ENCODE peak calls at places on chromosomes 5 and 9, in six cellular contexts. B is DND-41; X is mesendoderm; T is psoas muscle; O is BE2C; L is effector memory CD4-positive, alpha-beta T cell. R is an unnamed sample.

GRCh38 chr9:116421006-116421538 is 266.0 kb upstream of the TRIM32 start:
- DNase-seq in B (no peak), X (no peak), T (no peak), O (no peak), L (no peak), R (no peak)

GRCh38 chr5:27821681-27822080 is 783.3 kb upstream of the CDH9 start:
- DNase-seq in B (no peak), X (no peak), T (no peak), O (no peak), L (no peak), R (no peak)

GRCh38 chr9:135802876-135803419 is 101.0 kb downstream of the KCNT1 start:
- DNase-seq in B (no peak), X (no peak), T (peak; percentile 34), O (no peak), L (no peak), R (peak; percentile 76)

GRCh38 chr5:96668725-96669124 is 6.5 kb downstream of the CAST start:
- DNase-seq in B (no peak), X (peak; percentile 43), T (no peak), O (no peak), L (no peak), R (peak; percentile 48)

GRCh38 chr5:74810915-74811314 is 43.9 kb downstream of the NSA2 start:
- DNase-seq in B (no peak), X (no peak), T (no peak), O (no peak), L (no peak), R (no peak)

GRCh38 chr5:69450116-69450515 is 35.2 kb downstream of the MARVELD2 start:
- DNase-seq in B (no peak), X (no peak), T (no peak), O (no peak), L (no peak), R (no peak)

GRCh38 chr5:11760940-11761603 is 143.2 kb downstream of the CTNND2 start:
- DNase-seq in B (no peak), X (no peak), T (no peak), O (no peak), L (no peak), R (no peak)

GRCh38 chr9:26954050-26954508 is 2.1 kb upstream of the IFT74 start:
- DNase-seq in B (no peak), X (no peak), T (no peak), O (no peak), L (no peak), R (no peak)

GRCh38 chr5:148353634-148354033 is 18.3 kb downstream of the SPINK9 start:
- DNase-seq in B (no peak), X (no peak), T (no peak), O (no peak), L (no peak), R (no peak)

GRCh38 chr9:127105805-127106492 is 16.5 kb downstream of the ANGPTL2 start:
- DNase-seq in B (no peak), X (no peak), T (no peak), O (no peak), L (no peak), R (no peak)

GRCh38 chr9:2570615-2571479 is 50.7 kb upstream of the VLDLR start:
- DNase-seq in B (peak; percentile 35), X (peak; percentile 19), T (peak; percentile 98), O (peak; percentile 67), L (no peak), R (no peak)

GRCh38 chr9:121169094-121169601 is 32.5 kb downstream of the RAB14 start:
- DNase-seq in B (peak; percentile 64), X (no peak), T (no peak), O (peak; percentile 18), L (no peak), R (no peak)

GRCh38 chr5:219492-219891 is 1.4 kb downstream of the SDHA start:
- DNase-seq in B (peak; percentile 45), X (peak; percentile 6), T (no peak), O (no peak), L (no peak), R (peak; percentile 55)

GRCh38 chr5:5063533-5063953 is 76.6 kb upstream of the ADAMTS16 start:
- DNase-seq in B (no peak), X (peak; percentile 61), T (no peak), O (no peak), L (no peak), R (peak; percentile 20)

GRCh38 chr9:101445353-101446029 is 9.9 kb upstream of the ALDOB start:
- DNase-seq in B (no peak), X (no peak), T (no peak), O (no peak), L (no peak), R (no peak)

GRCh38 chr5:74542477-74542876 is 98.1 kb downstream of the ENC1 start:
- DNase-seq in B (no peak), X (peak; percentile 68), T (no peak), O (no peak), L (no peak), R (no peak)

GRCh38 chr5:96648598-96648997 is 13.6 kb upstream of the CAST start:
- DNase-seq in B (no peak), X (no peak), T (no peak), O (peak; percentile 12), L (no peak), R (no peak)

GRCh38 chr9:75588808-75589207 is 301.7 kb upstream of the PCSK5 start:
- DNase-seq in B (no peak), X (peak; percentile 24), T (no peak), O (no peak), L (no peak), R (no peak)

GRCh38 chr5:57816108-57816507 is 333.5 kb upstream of the ACTBL2 start:
- DNase-seq in B (no peak), X (peak; percentile 37), T (no peak), O (no peak), L (no peak), R (peak; percentile 6)

GRCh38 chr9:117707561-117707960 is 3.4 kb downstream of the TLR4 start:
- DNase-seq in B (no peak), X (no peak), T (no peak), O (no peak), L (no peak), R (no peak)

GRCh38 chr5:39158786-39159185 is 60.6 kb downstream of the FYB1 start:
- DNase-seq in B (no peak), X (no peak), T (no peak), O (no peak), L (no peak), R (no peak)

GRCh38 chr9:112819635-112820496 is 69.3 kb downstream of the SNX30 start:
- DNase-seq in B (peak; percentile 27), X (peak; percentile 79), T (peak; percentile 75), O (peak; percentile 49), L (no peak), R (peak; percentile 56)

GRCh38 chr5:74567351-74567870 is 73.1 kb downstream of the ENC1 start:
- DNase-seq in B (no peak), X (no peak), T (no peak), O (no peak), L (no peak), R (no peak)

GRCh38 chr5:74640450-74641013 is at the start of gene ENC1:
- DNase-seq in B (peak; percentile 84), X (peak; percentile 99), T (peak; percentile 93), O (peak; percentile 94), L (peak; percentile 34), R (peak; percentile 91)

GRCh38 chr5:15598294-15598902 is 98.4 kb downstream of the FBXL7 start:
- DNase-seq in B (peak; percentile 20), X (peak; percentile 57), T (no peak), O (peak; percentile 62), L (no peak), R (no peak)

GRCh38 chr5:109759304-109759703 is 69.6 kb downstream of the MAN2A1 start:
- DNase-seq in B (no peak), X (no peak), T (no peak), O (no peak), L (no peak), R (no peak)

GRCh38 chr9:89813482-89813881 is 208.7 kb downstream of the GADD45G start:
- DNase-seq in B (peak; percentile 43), X (no peak), T (no peak), O (no peak), L (no peak), R (no peak)

GRCh38 chr5:175470756-175471155 is 7.6 kb upstream of the SFXN1 start:
- DNase-seq in B (no peak), X (no peak), T (no peak), O (no peak), L (no peak), R (no peak)

GRCh38 chr5:123628860-123629544 is 117.0 kb downstream of the CSNK1G3 start:
- DNase-seq in B (no peak), X (no peak), T (no peak), O (no peak), L (no peak), R (no peak)

GRCh38 chr5:57470339-57470738 is 12.3 kb downstream of the ACTBL2 start:
- DNase-seq in B (no peak), X (no peak), T (no peak), O (no peak), L (no peak), R (no peak)

GRCh38 chr9:130364619-130365322 is 80.0 kb upstream of the ASS1 start:
- DNase-seq in B (no peak), X (no peak), T (no peak), O (no peak), L (no peak), R (no peak)

GRCh38 chr5:170388240-170388639 is 927 bp downstream of the KCNMB1 start:
- DNase-seq in B (no peak), X (no peak), T (no peak), O (no peak), L (no peak), R (no peak)
- H3K4me3 ChIP-seq in B (no peak overlapping the region), X (no peak overlapping the region), T (peak overlapping the region; percentile 38), O (no peak overlapping the region), L (no peak overlapping the region), R (no peak overlapping the region)

DNA sequence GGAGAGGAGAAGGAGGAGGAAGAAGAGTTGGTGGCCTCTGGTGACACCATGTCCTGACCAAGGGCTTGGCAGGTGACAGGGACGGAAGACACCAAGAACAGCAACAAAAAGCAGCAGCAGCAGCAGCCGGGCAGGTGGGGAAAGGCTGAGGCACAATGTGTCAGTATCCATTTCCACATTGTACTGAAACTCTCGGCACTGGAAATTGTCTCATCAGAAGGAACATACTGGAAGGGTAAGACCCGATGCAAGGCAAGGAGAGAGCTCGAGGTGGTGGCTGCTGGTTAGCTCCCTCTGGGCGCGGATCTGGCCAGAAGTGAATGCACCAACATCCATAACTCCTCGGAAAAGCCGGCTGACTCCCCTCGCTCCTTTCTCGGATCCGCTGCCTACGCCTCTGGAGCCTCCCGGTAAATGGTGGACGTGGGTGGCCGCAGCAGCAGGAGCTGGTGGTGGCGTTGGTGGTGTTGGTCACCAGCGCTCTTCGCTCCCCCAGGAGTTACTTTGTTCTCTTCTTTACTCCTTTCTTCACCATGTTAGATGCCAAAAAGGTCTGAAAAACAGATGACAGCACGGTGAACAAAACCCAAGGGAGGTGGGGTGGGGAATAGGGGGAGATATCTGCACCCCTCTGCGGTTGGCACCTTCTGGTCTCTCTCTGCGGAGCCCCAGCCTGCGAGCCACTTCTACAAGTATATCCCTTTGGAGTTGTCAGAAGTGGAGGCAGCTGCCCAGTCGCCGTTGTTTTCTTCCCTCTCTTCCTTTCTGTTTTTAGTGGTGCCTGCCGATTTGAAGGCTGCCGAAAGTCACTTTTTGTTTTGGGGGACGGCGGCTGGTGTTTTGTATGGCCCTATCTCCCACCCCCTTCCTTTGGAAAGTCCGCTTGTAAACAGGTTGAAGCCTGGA is 463 bp downstream of the FGF10 start:
- DNase-seq in B (no peak), X (peak; percentile 59), T (peak; percentile 44), O (no peak), L (no peak), R (peak; percentile 30)
- H3K27me3 ChIP-seq in B (no peaks in the 10 kb centered on the region), X (no peaks in the 10 kb centered on the region), T (peaks cover 29% of the 10 kb centered on the region), O (peaks cover 40% of the 10 kb centered on the region), L (peaks cover 5% of the 10 kb centered on the region), R (peaks cover 40% of the 10 kb centered on the region)

GRCh38 chr9:114314256-114314867 is 8.5 kb upstream of the ORM1 start:
- DNase-seq in B (no peak), X (no peak), T (no peak), O (no peak), L (no peak), R (no peak)
- H3K36me3 ChIP-seq in B (no peaks in the 10 kb centered on the region), X (no peaks in the 10 kb centered on the region), T (no peaks in the 10 kb centered on the region), O (no peaks in the 10 kb centered on the region), L (no peaks in the 10 kb centered on the region), R (no peaks in the 10 kb centered on the region)

GRCh38 chr5:103502651-103503050 is 59.9 kb downstream of the NUDT12 start:
- DNase-seq in B (no peak), X (no peak), T (no peak), O (no peak), L (no peak), R (no peak)
- H3K4me3 ChIP-seq in B (no peak overlapping the region), X (no peak overlapping the region), T (no peak overlapping the region), O (no peak overlapping the region), L (no peak overlapping the region), R (no peak overlapping the region)